ENCODE peak calls at places on chromosome 20, in seven cellular contexts. Y, O, G, L, E, V and B are unnamed samples.

GRCh38 chr20:9989066-9989724 is 45.6 kb upstream of the ANKEF1 start:
- DNase-seq in Y (peak), L (no peak), G (no peak), E (peak), V (peak), O (no peak), B (no peak)

GRCh38 chr20:8155848-8156602 is 24.0 kb downstream of the PLCB1 start:
- DNase-seq in V (no peak), Y (no peak), G (no peak), E (peak), O (no peak), L (no peak), B (no peak)

GRCh38 chr20:32359633-32360332 is 1.7 kb downstream of the ASXL1 start:
- DNase-seq in L (peak), G (peak), V (peak), O (no peak), Y (peak), E (peak), B (no peak)

GRCh38 chr20:53935353-53936084 is 134.9 kb downstream of the BCAS1 start:
- DNase-seq in G (no peak), O (no peak), Y (no peak), L (peak), E (no peak), V (no peak), B (no peak)

GRCh38 chr20:57391439-57392129 is 388 bp downstream of the RBM38 start:
- DNase-seq in V (peak), L (peak), E (peak), O (no peak), G (peak), Y (no peak), B (peak)

GRCh38 chr20:2815242-2815900 is 584 bp downstream of the C20orf141 start:
- DNase-seq in V (no peak), O (no peak), Y (no peak), G (no peak), E (no peak), L (no peak), B (no peak)

GRCh38 chr20:63519765-63520593 is 586 bp upstream of the PPDPF start:
- DNase-seq in Y (peak), E (peak), G (peak), L (no peak), O (no peak), V (peak), B (peak)

GRCh38 chr20:23622839-23623343 is 14.9 kb downstream of the CST3 start:
- DNase-seq in Y (peak), E (peak), L (no peak), G (no peak), V (peak), O (peak), B (peak)

GRCh38 chr20:48970681-48971370 is 49.3 kb downstream of the ARFGEF2 start:
- DNase-seq in V (no peak), Y (no peak), E (no peak), G (no peak), O (no peak), L (no peak), B (no peak)

GRCh38 chr20:13819885-13820645 is 35.2 kb downstream of the NDUFAF5 start:
- DNase-seq in V (peak), L (peak), E (peak), O (peak), Y (peak), G (peak), B (peak)

GRCh38 chr20:59351148-59352040 is 51.0 kb downstream of the EDN3 start:
- DNase-seq in Y (no peak), E (no peak), V (no peak), G (no peak), O (no peak), L (no peak), B (peak)

GRCh38 chr20:14343658-14344057 is 6.2 kb upstream of the FLRT3 start:
- DNase-seq in O (no peak), Y (no peak), V (no peak), G (no peak), E (no peak), L (no peak), B (no peak)

GRCh38 chr20:575230-575629 is 31.6 kb upstream of the CSNK2A1 start:
- DNase-seq in E (no peak), G (no peak), L (no peak), Y (no peak), V (no peak), O (no peak), B (no peak)

GRCh38 chr20:48791014-48791413 is 36.8 kb downstream of the PREX1 start:
- DNase-seq in L (no peak), Y (no peak), V (peak), E (peak), G (no peak), O (no peak), B (no peak)

GRCh38 chr20:32358883-32359632 is 927 bp downstream of the ASXL1 start:
- DNase-seq in L (peak), E (peak), V (peak), G (peak), O (no peak), Y (peak), B (peak)

GRCh38 chr20:63048516-63049190 is 41.9 kb upstream of the BHLHE23 start:
- DNase-seq in V (no peak), L (no peak), G (no peak), Y (no peak), O (no peak), E (no peak), B (no peak)

GRCh38 chr20:52965819-52966218 is 6.3 kb upstream of the TSHZ2 start:
- DNase-seq in Y (peak), G (no peak), L (no peak), E (no peak), O (no peak), V (no peak), B (no peak)

GRCh38 chr20:6766433-6766832 is 1.1 kb upstream of the BMP2 start:
- DNase-seq in V (no peak), E (no peak), G (peak), L (no peak), O (no peak), Y (no peak), B (no peak)

GRCh38 chr20:31542201-31542842 is 28.1 kb downstream of the HM13 start:
- DNase-seq in Y (peak), L (no peak), O (no peak), G (no peak), V (no peak), E (peak), B (no peak)

GRCh38 chr20:1465470-1466210 is 1.0 kb downstream of the NSFL1C start:
- DNase-seq in V (no peak), E (peak), G (no peak), L (no peak), O (no peak), Y (peak), B (no peak)

GRCh38 chr20:24965065-24965919 is 16.2 kb downstream of the CST7 start:
- DNase-seq in E (no peak), O (no peak), V (no peak), G (no peak), Y (no peak), L (no peak), B (no peak)

GRCh38 chr20:39310363-39311037 is 348.4 kb downstream of the DHX35 start:
- DNase-seq in E (no peak), Y (no peak), L (peak), G (no peak), V (no peak), O (no peak), B (no peak)

DNA sequence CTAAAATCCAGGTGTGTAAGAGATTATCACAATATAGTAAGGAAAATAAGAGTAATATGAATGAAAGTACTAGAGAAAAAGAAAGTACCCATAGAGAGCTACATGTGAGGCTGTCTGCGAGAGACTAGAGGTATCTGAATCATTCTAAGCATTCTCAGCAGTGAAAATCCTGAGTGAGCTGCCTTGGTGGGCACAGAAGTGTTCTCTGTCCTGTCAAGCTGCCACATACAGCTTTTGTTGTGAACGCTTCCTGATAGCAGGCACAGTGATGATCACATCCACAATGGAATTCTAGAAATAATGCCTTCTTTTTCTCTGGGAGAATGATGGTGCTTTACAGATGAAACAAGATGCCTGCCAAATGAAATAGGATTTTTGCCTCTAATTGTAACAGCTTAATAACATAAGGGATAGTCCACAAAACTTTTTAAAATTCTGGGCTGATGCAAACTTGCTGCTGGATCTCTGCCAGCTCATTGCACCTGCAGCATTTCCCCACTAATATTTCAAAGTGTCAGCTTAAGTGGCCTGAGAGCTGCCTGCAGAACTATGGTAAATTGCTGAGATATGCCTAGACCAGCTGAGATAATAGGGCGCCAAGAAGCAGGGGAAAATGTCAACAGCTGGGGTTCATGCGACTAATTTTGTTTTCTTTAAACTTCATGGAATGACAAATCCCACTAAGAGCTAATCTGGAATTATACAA is 620.5 kb downstream of the DOK5 start:
- DNase-seq in G (no peak), O (no peak), L (peak), Y (no peak), E (no peak), V (no peak), B (no peak)
- H2AFZ ChIP-seq in G (no peak), O (no peak), L (no peak), Y (peak), E (no peak), V (no peak), B (no peak)

DNA sequence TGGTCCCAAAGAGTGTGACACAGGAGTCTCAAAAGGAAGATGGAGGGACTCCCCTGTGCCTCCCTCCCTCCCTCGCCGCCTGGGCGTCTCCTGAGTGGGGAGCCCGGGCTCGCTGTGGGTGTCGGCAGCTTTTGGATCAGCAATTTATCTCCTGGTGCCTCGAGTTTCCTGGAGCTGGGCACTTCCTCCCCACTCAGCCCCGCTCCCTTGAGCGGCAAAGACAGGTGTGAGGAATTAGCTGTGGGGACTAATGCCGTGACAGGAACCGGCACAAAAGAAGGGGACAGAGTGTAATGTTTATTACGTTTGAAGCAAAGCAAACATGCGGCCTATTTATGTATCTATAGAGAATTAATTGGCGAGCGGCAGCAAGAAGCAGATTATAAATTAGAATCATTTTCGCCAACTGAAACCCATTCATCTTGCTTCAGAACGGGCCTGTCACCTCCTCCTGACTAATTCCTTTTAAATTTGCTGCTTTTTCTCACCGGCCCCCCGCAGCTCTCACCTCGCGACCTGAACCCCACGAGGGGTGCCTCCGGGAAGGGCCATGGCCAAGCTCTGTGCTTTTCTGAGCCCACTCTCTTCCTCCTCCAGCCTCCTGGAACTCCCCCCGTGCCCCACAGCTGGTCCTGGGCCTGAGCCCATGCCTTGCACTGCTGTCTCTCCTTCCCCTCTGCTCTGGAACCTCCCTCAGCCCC is 8.8 kb upstream of the CDH22 start:
- DNase-seq in E (no peak), G (no peak), L (no peak), V (no peak), O (no peak), Y (no peak), B (no peak)
- TF ChIP-seq EZH2 in E (no peak), G (no peak), L (no peak), V (no peak), O (no peak), Y (no peak), B (no peak)

GRCh38 chr20:44204156-44204831 is 6.3 kb downstream of the OSER1 start:
- DNase-seq in E (peak), G (no peak), O (peak), L (no peak), Y (peak), V (peak), B (peak)
- H3K4me3 ChIP-seq in E (peak), G (no peak), O (peak), L (no peak), Y (peak), V (no peak), B (no peak)

GRCh38 chr20:21102252-21102609 is 3.9 kb downstream of the LINC00237 start:
- DNase-seq in Y (no peak), L (no peak), V (no peak), G (peak), E (no peak), O (no peak), B (no peak)
- H2AFZ ChIP-seq in Y (no peak), L (no peak), V (no peak), G (no peak), E (no peak), O (no peak), B (peak)

GRCh38 chr20:16708590-16708989 is 21.2 kb upstream of the SNRPB2 start:
- DNase-seq in O (no peak), V (no peak), Y (no peak), G (no peak), E (no peak), L (no peak), B (no peak)
- TF ChIP-seq EZH2 in O (no peak), V (no peak), Y (no peak), G (no peak), E (no peak), L (no peak), B (no peak)

DNA sequence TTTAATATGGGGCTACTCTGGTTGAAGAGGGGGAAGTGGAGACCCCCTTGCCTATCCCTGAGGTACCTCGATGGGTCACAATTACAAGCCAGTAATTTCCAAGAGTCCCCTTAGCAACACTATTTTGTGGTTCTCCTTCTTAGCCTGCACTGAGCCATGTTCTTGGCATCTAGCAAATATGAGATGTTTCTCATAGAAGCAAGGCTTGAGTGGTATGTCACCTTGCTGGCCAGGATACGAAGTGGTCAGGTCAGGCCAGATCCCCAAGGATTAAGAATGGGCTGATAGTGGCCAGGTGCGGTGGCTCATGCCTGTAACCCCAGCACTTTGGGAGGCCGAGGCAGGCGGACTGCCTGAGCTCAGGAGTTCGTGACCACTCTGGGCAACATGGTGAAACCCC is 2.1 kb upstream of the GHRH start:
- DNase-seq in V (no peak), O (no peak), E (no peak), L (no peak), Y (no peak), G (no peak), B (no peak)
- H3K4me3 ChIP-seq in V (no peak), O (no peak), E (no peak), L (no peak), Y (no peak), G (no peak), B (no peak)

GRCh38 chr20:4091332-4092135 is 76.2 kb upstream of the RNF24 start:
- DNase-seq in O (no peak), V (peak), Y (peak), E (peak), L (no peak), G (peak), B (peak)
- H2AFZ ChIP-seq in O (no peak), V (no peak), Y (no peak), E (no peak), L (no peak), G (no peak), B (no peak)